ENCODE peak calls at places on chromosomes 13 and 19, in six cellular contexts. One of them, this sample, is unnamed. For H3K4me1, the result is how much of the 10 kb centered on the place peaks cover.

GRCh38 chr19:37468961-37469777 is at the start of gene ZNF570:
- DNase-seq in HCT116: no peak
- DNase-seq in mammary epithelial cell: peak
- DNase-seq in keratinocyte: peak
- DNase-seq in mesenchymal stem cell: peak
- DNase-seq in colonic mucosa: peak
- DNase-seq in this sample: peak

GRCh38 chr13:109155301-109155761 is 525.9 kb downstream of the MYO16 start:
- DNase-seq in HCT116: peak
- DNase-seq in mammary epithelial cell: peak
- DNase-seq in keratinocyte: peak
- DNase-seq in mesenchymal stem cell: peak
- DNase-seq in colonic mucosa: no peak
- DNase-seq in this sample: no peak

GRCh38 chr19:40721140-40721486 is 4.2 kb downstream of the ITPKC start:
- DNase-seq in HCT116: no peak
- DNase-seq in mammary epithelial cell: no peak
- DNase-seq in keratinocyte: no peak
- DNase-seq in mesenchymal stem cell: no peak
- DNase-seq in colonic mucosa: no peak
- DNase-seq in this sample: no peak

GRCh38 chr19:33460221-33460908 is 61.2 kb downstream of the PEPD start:
- DNase-seq in HCT116: no peak
- DNase-seq in mammary epithelial cell: no peak
- DNase-seq in keratinocyte: no peak
- DNase-seq in mesenchymal stem cell: no peak
- DNase-seq in colonic mucosa: no peak
- DNase-seq in this sample: no peak

GRCh38 chr19:22610121-22610520 is 24.0 kb upstream of the ZNF492 start:
- DNase-seq in HCT116: no peak
- DNase-seq in mammary epithelial cell: no peak
- DNase-seq in keratinocyte: no peak
- DNase-seq in mesenchymal stem cell: no peak
- DNase-seq in colonic mucosa: no peak
- DNase-seq in this sample: no peak

GRCh38 chr13:78636493-78636892 is 22.5 kb downstream of the OBI1 start:
- DNase-seq in HCT116: no peak
- DNase-seq in mammary epithelial cell: no peak
- DNase-seq in keratinocyte: no peak
- DNase-seq in mesenchymal stem cell: no peak
- DNase-seq in colonic mucosa: no peak
- DNase-seq in this sample: no peak

GRCh38 chr19:10010247-10010691 is at the start of gene COL5A3:
- DNase-seq in HCT116: no peak
- DNase-seq in mammary epithelial cell: peak
- DNase-seq in keratinocyte: no peak
- DNase-seq in mesenchymal stem cell: peak
- DNase-seq in colonic mucosa: peak
- DNase-seq in this sample: no peak

GRCh38 chr19:44930088-44930487 is 11.9 kb upstream of the APOC4 start:
- DNase-seq in HCT116: no peak
- DNase-seq in mammary epithelial cell: no peak
- DNase-seq in keratinocyte: no peak
- DNase-seq in mesenchymal stem cell: no peak
- DNase-seq in colonic mucosa: no peak
- DNase-seq in this sample: no peak

DNA sequence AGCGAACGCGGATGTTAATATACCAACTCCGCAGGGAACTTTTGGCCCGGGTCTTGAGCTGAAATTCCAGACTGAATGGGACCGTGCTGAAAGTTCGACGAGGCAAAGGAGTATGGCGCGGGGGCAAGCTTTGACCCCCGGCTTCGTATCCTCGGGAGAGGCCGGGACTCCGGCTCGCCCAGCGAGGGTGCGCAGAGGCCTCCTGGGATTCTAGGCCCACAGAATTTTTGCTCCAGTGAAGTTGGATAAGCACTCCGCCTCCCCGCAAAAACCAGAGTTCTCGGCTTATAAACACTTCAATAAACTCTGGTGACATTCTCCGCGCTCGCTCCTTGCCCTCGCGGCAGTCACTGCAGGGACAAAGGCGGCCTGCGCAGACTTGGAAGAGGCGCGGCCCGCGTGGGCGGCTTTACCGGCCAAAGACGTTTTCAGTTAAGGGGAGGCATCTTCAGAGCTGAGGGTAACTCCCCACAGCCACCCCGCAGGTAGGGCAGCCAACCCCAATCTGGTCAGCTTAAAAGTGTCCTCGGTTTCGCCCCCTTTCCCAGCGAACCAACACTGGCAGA is 112.6 kb downstream of the KCNRG start:
- DNase-seq in HCT116: no peak
- DNase-seq in mammary epithelial cell: no peak
- DNase-seq in keratinocyte: no peak
- DNase-seq in mesenchymal stem cell: no peak
- DNase-seq in colonic mucosa: peak
- DNase-seq in this sample: no peak
- H3K4me3 ChIP-seq in HCT116: no peak
- H3K4me3 ChIP-seq in mammary epithelial cell: no peak
- H3K4me3 ChIP-seq in keratinocyte: no peak
- H3K4me3 ChIP-seq in mesenchymal stem cell: peak
- H3K4me3 ChIP-seq in colonic mucosa: peak
- H3K4me3 ChIP-seq in this sample: no peak

DNA sequence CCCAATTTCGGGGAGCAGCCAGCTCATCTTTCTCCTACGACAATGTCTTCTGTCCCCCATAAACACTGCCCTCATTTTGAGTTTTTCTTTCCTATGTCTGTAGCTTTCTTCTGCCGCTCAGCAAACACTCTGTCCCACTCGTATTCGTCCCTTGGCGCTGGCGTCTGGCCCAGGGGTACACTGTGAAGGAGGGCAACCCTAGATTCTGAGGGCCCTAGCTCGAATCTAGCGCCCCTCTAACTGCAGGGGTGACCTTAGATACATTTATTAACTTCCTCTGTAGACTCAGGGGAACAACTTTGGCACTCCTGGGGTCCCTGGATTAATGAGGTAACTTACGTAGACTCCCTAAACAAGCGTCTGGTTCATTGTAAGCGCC is 679 bp upstream of the LRCH1 start:
- DNase-seq in HCT116: no peak
- DNase-seq in mammary epithelial cell: no peak
- DNase-seq in keratinocyte: no peak
- DNase-seq in mesenchymal stem cell: no peak
- DNase-seq in colonic mucosa: peak
- DNase-seq in this sample: no peak
- H3K9ac ChIP-seq in HCT116: peak
- H3K9ac ChIP-seq in mammary epithelial cell: peak
- H3K9ac ChIP-seq in keratinocyte: peak
- H3K9ac ChIP-seq in mesenchymal stem cell: peak
- H3K9ac ChIP-seq in colonic mucosa: peak
- H3K9ac ChIP-seq in this sample: peak

GRCh38 chr19:4108767-4109625 is 14.9 kb downstream of the MAP2K2 start:
- DNase-seq in HCT116: no peak
- DNase-seq in mammary epithelial cell: no peak
- DNase-seq in keratinocyte: no peak
- DNase-seq in mesenchymal stem cell: no peak
- DNase-seq in colonic mucosa: no peak
- DNase-seq in this sample: no peak
- H3K4me1 ChIP-seq in HCT116: under half
- H3K4me1 ChIP-seq in mammary epithelial cell: under half
- H3K4me1 ChIP-seq in keratinocyte: under half
- H3K4me1 ChIP-seq in mesenchymal stem cell: under half
- H3K4me1 ChIP-seq in colonic mucosa: under half
- H3K4me1 ChIP-seq in this sample: under half

GRCh38 chr13:30736921-30737320 is 1.6 kb downstream of the ALOX5AP start:
- DNase-seq in HCT116: no peak
- DNase-seq in mammary epithelial cell: no peak
- DNase-seq in keratinocyte: no peak
- DNase-seq in mesenchymal stem cell: no peak
- DNase-seq in colonic mucosa: no peak
- DNase-seq in this sample: no peak
- H3K4me3 ChIP-seq in HCT116: no peak
- H3K4me3 ChIP-seq in mammary epithelial cell: no peak
- H3K4me3 ChIP-seq in keratinocyte: no peak
- H3K4me3 ChIP-seq in mesenchymal stem cell: no peak
- H3K4me3 ChIP-seq in colonic mucosa: no peak
- H3K4me3 ChIP-seq in this sample: no peak

DNA sequence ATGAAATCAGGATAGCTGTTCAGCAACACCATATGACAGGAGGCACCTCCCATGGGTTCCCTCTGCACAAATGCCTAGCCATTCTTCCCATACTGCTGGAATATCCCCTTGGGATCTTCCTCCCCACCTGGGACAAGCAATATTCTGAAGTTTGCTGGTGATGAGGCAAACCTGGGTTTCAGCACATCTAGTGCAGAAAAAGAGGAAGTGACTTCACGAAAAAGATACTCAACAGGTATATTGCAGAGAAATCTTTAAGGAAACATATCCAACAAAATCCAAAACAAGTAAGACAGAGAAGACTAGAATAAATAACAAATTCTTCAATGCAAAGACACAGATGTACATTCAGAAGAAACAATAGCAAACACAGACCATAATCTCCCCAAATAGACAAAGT is 1497.0 kb downstream of the PCDH9 start:
- DNase-seq in HCT116: no peak
- DNase-seq in mammary epithelial cell: no peak
- DNase-seq in keratinocyte: no peak
- DNase-seq in mesenchymal stem cell: no peak
- DNase-seq in colonic mucosa: no peak
- DNase-seq in this sample: no peak
- H3K9ac ChIP-seq in HCT116: no peak
- H3K9ac ChIP-seq in mammary epithelial cell: no peak
- H3K9ac ChIP-seq in keratinocyte: no peak
- H3K9ac ChIP-seq in mesenchymal stem cell: no peak
- H3K9ac ChIP-seq in colonic mucosa: no peak
- H3K9ac ChIP-seq in this sample: no peak